ENCODE peak calls at places on chromosomes 7 and 10, in four cellular contexts. G is spleen, N is heart left ventricle, U is breast epithelium. T is an unnamed sample. For H3K4me1, the result is how much of the 10 kb centered on the place peaks cover.

GRCh38 chr7:127943541-127944521 is 87.4 kb downstream of the LRRC4 start:
- DNase-seq in N (peak), U (no peak), G (no peak), T (no peak)

GRCh38 chr7:24125765-24126164 is 158.2 kb upstream of the NPY start:
- DNase-seq in N (no peak), G (no peak), U (no peak), T (no peak)

GRCh38 chr7:98229991-98230745 is 18.9 kb downstream of the BHLHA15 start:
- DNase-seq in U (no peak), G (no peak), N (no peak), T (no peak)

GRCh38 chr7:20440472-20441105 is 109.9 kb downstream of the ITGB8 start:
- DNase-seq in U (no peak), N (no peak), G (no peak), T (no peak)

GRCh38 chr7:150799741-150800575 is at the start of gene TMEM176B:
- DNase-seq in U (no peak), G (no peak), N (peak), T (peak)

GRCh38 chr10:128714240-128714639 is 588.0 kb upstream of the MKI67 start:
- DNase-seq in U (no peak), G (no peak), N (no peak), T (no peak)

GRCh38 chr10:54081950-54082349 is 719.1 kb downstream of the PCDH15 start:
- DNase-seq in G (no peak), U (no peak), N (no peak), T (no peak)

GRCh38 chr7:68938151-68938550 is 660.1 kb upstream of the AUTS2 start:
- DNase-seq in G (no peak), N (no peak), U (no peak), T (no peak)

GRCh38 chr7:116113310-116113709 is 82.7 kb upstream of the TFEC start:
- DNase-seq in U (no peak), N (no peak), G (no peak), T (no peak)

GRCh38 chr10:77074104-77074638 is 563.4 kb downstream of the KCNMA1 start:
- DNase-seq in G (no peak), N (no peak), U (no peak), T (peak)

DNA sequence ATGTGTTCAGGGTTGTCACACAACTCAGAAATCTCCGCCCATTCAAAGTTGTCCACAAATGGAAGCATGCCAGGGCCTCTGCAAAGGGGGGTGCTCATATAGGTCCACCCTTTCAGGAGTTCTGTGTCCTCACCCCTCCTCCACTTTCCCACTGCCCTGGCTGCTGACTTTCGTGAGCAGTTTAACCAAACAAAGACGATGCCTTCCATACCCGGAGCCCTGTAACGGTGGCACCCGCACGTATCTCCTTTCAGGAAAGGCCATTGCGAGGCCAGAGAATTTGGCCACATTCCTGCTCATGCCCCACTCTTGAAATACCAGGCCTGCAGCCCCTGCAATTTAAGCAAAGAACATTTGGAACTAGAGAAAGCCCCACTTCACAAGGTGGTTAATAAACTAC is 1.4 kb downstream of the CPXM2 start:
- DNase-seq in N (no peak), U (no peak), G (no peak), T (no peak)
- H3K4me1 ChIP-seq in N (under half), U (under half), G (under half), T (half or more)

DNA sequence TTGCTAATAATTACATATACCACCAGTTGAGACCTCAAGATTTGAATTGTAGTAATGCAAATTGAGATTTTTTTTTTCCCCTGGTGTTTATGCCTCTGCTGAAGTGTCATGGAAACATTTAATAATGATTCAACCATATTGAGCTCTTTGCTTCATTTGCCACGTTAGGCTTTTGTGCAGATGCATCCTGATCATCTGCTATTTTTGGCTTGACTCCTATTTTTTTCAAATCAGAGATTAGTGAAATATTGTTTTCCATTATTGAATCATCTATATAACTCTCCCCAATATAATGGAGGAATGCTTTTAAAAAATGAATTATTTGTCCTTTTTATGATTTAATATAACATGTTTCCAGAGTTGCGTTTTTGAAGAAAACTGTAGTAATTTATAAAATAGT is 115.1 kb downstream of the SRI start:
- DNase-seq in U (no peak), N (no peak), G (no peak), T (no peak)
- TF ChIP-seq POLR2A in U (no peak), N (no peak), G (no peak), T (no peak)

DNA sequence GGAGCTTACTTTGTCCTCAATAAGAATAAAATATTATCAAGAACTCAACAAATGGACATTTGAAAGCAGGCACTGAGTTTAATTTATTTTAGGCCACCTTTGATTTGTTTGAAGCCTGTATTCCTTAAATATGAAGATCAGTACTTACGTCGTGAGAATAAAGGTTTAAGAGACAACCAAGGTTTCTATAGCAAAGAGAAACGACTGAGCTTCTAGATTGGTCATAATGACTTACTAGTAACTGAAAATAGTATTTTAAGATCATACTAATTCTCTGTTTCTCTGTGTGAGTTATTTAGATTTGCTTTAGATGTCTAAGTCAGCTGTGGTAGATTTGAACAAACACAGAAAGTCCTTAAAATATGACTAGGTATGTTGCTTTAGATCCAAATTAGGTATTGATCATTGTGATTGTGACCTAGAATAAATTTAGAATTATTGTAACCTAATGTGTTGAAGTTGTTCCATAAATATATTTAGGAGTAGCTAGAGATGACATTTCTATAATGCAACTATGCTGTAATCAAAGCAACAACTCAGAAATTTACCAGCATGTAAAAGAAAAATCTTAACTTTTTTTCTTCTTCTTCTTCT is 2.4 kb upstream of the GLCCI1 start:
- DNase-seq in G (no peak), U (no peak), N (no peak), T (no peak)
- H3K4me1 ChIP-seq in G (under half), U (under half), N (under half), T (under half)

GRCh38 chr7:28627263-28627653 is 214.9 kb downstream of the CREB5 start:
- DNase-seq in U (no peak), N (no peak), G (no peak), T (no peak)
- TF ChIP-seq POLR2A in U (no peak), N (no peak), G (no peak), T (no peak)

T was measured in esophagus muscularis mucosa.